ENCODE peak calls at places on chromosomes 16 and 17, in seven cellular contexts. I is AG10803, V is WTC11, F is cardiac muscle cell, Q is endothelial cell, O is adrenal gland, N is body of pancreas. B is an unnamed sample.

GRCh38 chr16:15704545-15704987 is 54.5 kb downstream of the NDE1 start:
- DNase-seq in I (peak), V (peak), F (peak), Q (peak), O (peak), N (peak), B (no peak)

GRCh38 chr17:32871736-32872135 is 5.2 kb downstream of the MYO1D start:
- DNase-seq in I (no peak), V (no peak), F (no peak), Q (no peak), O (no peak), N (no peak), B (no peak)

GRCh38 chr16:47448830-47449575 is 11.9 kb downstream of the ITFG1 start:
- DNase-seq in I (no peak), V (no peak), F (no peak), Q (no peak), O (no peak), N (no peak), B (no peak)

GRCh38 chr16:75486666-75487313 is 8.5 kb downstream of the CHST6 start:
- DNase-seq in I (no peak), V (no peak), F (no peak), Q (no peak), O (no peak), N (no peak), B (no peak)

GRCh38 chr17:65261682-65262636 is 124.8 kb downstream of the RGS9 start:
- DNase-seq in I (peak), V (no peak), F (no peak), Q (no peak), O (no peak), N (no peak), B (no peak)

GRCh38 chr17:58328195-58329034 is at the start of gene TSPOAP1:
- DNase-seq in I (no peak), V (peak), F (no peak), Q (no peak), O (no peak), N (no peak), B (no peak)

GRCh38 chr16:733382-734207 is 6.7 kb downstream of the HAGHL start:
- DNase-seq in I (no peak), V (peak), F (peak), Q (peak), O (peak), N (no peak), B (no peak)

GRCh38 chr16:89066746-89067145 is 26.9 kb upstream of the ACSF3 start:
- DNase-seq in I (no peak), V (no peak), F (no peak), Q (no peak), O (no peak), N (no peak), B (no peak)

GRCh38 chr16:26987631-26988030 is 79.1 kb upstream of the C16orf82 start:
- DNase-seq in I (peak), V (no peak), F (no peak), Q (no peak), O (no peak), N (no peak), B (no peak)

GRCh38 chr17:82380860-82381702 is 9.5 kb downstream of the UTS2R start:
- DNase-seq in I (peak), V (no peak), F (no peak), Q (no peak), O (no peak), N (no peak), B (no peak)

GRCh38 chr16:68722119-68723024 is 14.7 kb upstream of the CDH1 start:
- DNase-seq in I (no peak), V (no peak), F (no peak), Q (no peak), O (no peak), N (no peak), B (no peak)

GRCh38 chr16:2512920-2513404 is 790 bp upstream of the ATP6V0C start:
- DNase-seq in I (no peak), V (peak), F (no peak), Q (no peak), O (peak), N (peak), B (no peak)

GRCh38 chr16:85514601-85515318 is 98.4 kb upstream of the GSE1 start:
- DNase-seq in I (peak), V (no peak), F (no peak), Q (no peak), O (peak), N (peak), B (no peak)

GRCh38 chr17:57987582-57988300 is at the start of gene VEZF1:
- DNase-seq in I (peak), V (peak), F (peak), Q (peak), O (peak), N (peak), B (peak)

GRCh38 chr16:67296422-67296821 is 17.1 kb downstream of the PLEKHG4 start:
- DNase-seq in I (peak), V (no peak), F (no peak), Q (no peak), O (no peak), N (no peak), B (no peak)

GRCh38 chr16:85348065-85348840 is 236.0 kb upstream of the CIBAR2 start:
- DNase-seq in I (no peak), V (no peak), F (no peak), Q (no peak), O (no peak), N (no peak), B (no peak)

GRCh38 chr17:2138318-2138717 is 83.4 kb downstream of the HIC1 start:
- DNase-seq in I (peak), V (no peak), F (peak), Q (no peak), O (peak), N (no peak), B (no peak)

GRCh38 chr16:25996052-25996451 is 304.3 kb downstream of the HS3ST4 start:
- DNase-seq in I (no peak), V (no peak), F (no peak), Q (no peak), O (no peak), N (no peak), B (no peak)

GRCh38 chr16:57609541-57610401 is 18.7 kb upstream of the ADGRG1 start:
- DNase-seq in I (no peak), V (no peak), F (no peak), Q (no peak), O (peak), N (peak), B (no peak)

GRCh38 chr17:66975614-66976378 is 11.3 kb downstream of the CACNG4 start:
- DNase-seq in I (no peak), V (peak), F (no peak), Q (peak), O (no peak), N (peak), B (no peak)

GRCh38 chr17:2701996-2702741 is 9.4 kb downstream of the CLUH start:
- DNase-seq in I (no peak), V (peak), F (no peak), Q (no peak), O (no peak), N (no peak), B (no peak)

GRCh38 chr17:419073-419735 is 66.6 kb upstream of the RPH3AL start:
- DNase-seq in I (no peak), V (no peak), F (no peak), Q (no peak), O (no peak), N (no peak), B (no peak)

GRCh38 chr16:67173808-67174705 is 3.7 kb downstream of the NOL3 start:
- DNase-seq in I (peak), V (peak), F (peak), Q (peak), O (peak), N (peak), B (no peak)

GRCh38 chr17:50426814-50427787 is 1.1 kb downstream of the ACSF2 start:
- DNase-seq in I (peak), V (peak), F (peak), Q (peak), O (peak), N (peak), B (no peak)

GRCh38 chr16:74830646-74831045 is 56.0 kb upstream of the FA2H start:
- DNase-seq in I (no peak), V (no peak), F (no peak), Q (no peak), O (no peak), N (no peak), B (no peak)

GRCh38 chr17:49371178-49371834 is 9.3 kb upstream of the ZNF652 start:
- DNase-seq in I (no peak), V (peak), F (no peak), Q (no peak), O (no peak), N (no peak), B (no peak)

GRCh38 chr17:83125515-83126274 is 46.3 kb downstream of the METRNL start:
- DNase-seq in I (peak), V (no peak), F (no peak), Q (no peak), O (no peak), N (no peak), B (no peak)

GRCh38 chr17:66348605-66349165 is 46.3 kb downstream of the PRKCA start:
- DNase-seq in I (peak), V (no peak), F (peak), Q (no peak), O (peak), N (peak), B (no peak)

GRCh38 chr17:57553525-57553924 is 191.6 kb downstream of the CCDC182 start:
- DNase-seq in I (no peak), V (no peak), F (no peak), Q (no peak), O (peak), N (no peak), B (no peak)

GRCh38 chr16:4306439-4307214 is 9.2 kb upstream of the GLIS2 start:
- DNase-seq in I (no peak), V (no peak), F (peak), Q (no peak), O (no peak), N (no peak), B (no peak)

GRCh38 chr17:4955091-4955490 is 4.2 kb downstream of the ENO3 start:
- DNase-seq in I (no peak), V (no peak), F (no peak), Q (no peak), O (no peak), N (no peak), B (no peak)

GRCh38 chr17:7241047-7241733 is 1.1 kb downstream of the GABARAP start:
- DNase-seq in I (peak), V (no peak), F (no peak), Q (no peak), O (no peak), N (no peak), B (no peak)

GRCh38 chr16:4372578-4373355 is 1.1 kb downstream of the VASN start:
- DNase-seq in I (peak), V (no peak), F (no peak), Q (no peak), O (peak), N (peak), B (no peak)

GRCh38 chr17:43545383-43545632 is 832 bp downstream of the ETV4 start:
- DNase-seq in I (no peak), V (no peak), F (peak), Q (no peak), O (no peak), N (peak), B (no peak)

GRCh38 chr16:81632392-81633146 is 146.5 kb upstream of the PLCG2 start:
- DNase-seq in I (peak), V (no peak), F (no peak), Q (no peak), O (peak), N (no peak), B (no peak)

GRCh38 chr16:81634380-81635121 is 144.5 kb upstream of the PLCG2 start:
- DNase-seq in I (no peak), V (no peak), F (peak), Q (no peak), O (no peak), N (no peak), B (no peak)

GRCh38 chr16:81633680-81634379 is 145.3 kb upstream of the PLCG2 start:
- DNase-seq in I (no peak), V (no peak), F (no peak), Q (no peak), O (no peak), N (no peak), B (no peak)

GRCh38 chr16:81635336-81635947 is 143.6 kb upstream of the PLCG2 start:
- DNase-seq in I (no peak), V (no peak), F (no peak), Q (no peak), O (no peak), N (no peak), B (no peak)

DNA sequence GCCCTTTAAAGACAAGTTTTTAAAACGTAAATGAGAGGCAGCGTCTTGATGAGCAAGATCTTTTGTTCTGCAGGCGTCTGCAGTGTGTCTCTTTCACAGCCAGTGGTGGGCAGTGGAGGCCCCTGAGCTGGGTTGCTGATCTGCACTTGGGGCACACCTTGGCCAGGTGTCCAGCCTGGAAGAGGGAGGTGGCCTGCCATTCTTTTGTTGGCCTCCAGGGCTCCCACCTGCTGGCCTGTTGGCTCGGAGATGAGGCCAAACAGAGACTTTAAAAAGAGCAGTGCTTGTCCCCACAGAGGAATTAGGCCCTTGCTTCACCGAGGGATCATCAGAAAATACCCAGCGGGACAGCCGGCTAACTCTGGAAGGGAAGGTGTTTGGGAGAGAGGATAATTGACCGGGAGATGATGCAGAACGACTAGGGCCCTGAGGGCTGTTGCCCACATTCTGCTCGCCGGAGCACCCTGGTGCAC is 145.9 kb upstream of the PLCG2 start:
- DNase-seq in I (no peak), V (peak), F (no peak), Q (no peak), O (no peak), N (no peak), B (no peak)
- TF ChIP-seq CTCF in I (no peak), V (peak), F (no peak), Q (peak), O (no peak), N (no peak), B (peak)

GRCh38 chr16:62224810-62225209 is 188.6 kb upstream of the CDH8 start:
- DNase-seq in I (no peak), V (no peak), F (no peak), Q (no peak), O (no peak), N (no peak), B (no peak)

DNA sequence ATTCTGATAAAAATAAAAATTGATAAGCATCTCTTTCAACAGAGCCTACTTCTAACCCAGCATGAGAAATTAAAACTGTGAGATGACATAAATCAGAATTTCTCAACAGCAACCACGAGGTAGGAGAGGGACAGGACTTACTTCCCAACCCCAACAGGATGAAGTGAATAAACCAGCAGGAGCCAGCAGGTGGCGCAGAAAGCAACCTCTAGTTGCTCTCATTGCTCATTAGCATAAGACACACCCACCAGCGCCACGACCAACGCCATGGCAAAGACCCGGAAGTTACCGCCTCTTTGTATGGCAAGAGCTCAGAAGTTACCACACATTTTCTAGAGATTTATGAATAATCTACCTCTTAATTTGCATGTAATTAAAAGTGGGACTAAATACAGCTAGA is 189.4 kb upstream of the CDH8 start:
- DNase-seq in I (no peak), V (peak), F (peak), Q (peak), O (peak), N (peak), B (no peak)
- TF ChIP-seq CTCF in I (no peak), V (peak), F (no peak), Q (no peak), O (peak), N (peak), B (peak)

GRCh38 chr17:64236827-64237403 is 26.1 kb downstream of the TEX2 start:
- DNase-seq in I (no peak), V (no peak), F (no peak), Q (peak), O (no peak), N (no peak), B (no peak)
- TF ChIP-seq CTCF in I (peak), V (no peak), F (peak), Q (peak), O (peak), N (peak), B (peak)

GRCh38 chr16:87543436-87544191 is 50.8 kb upstream of the ZCCHC14 start:
- DNase-seq in I (no peak), V (no peak), F (no peak), Q (no peak), O (no peak), N (no peak), B (no peak)
- TF ChIP-seq CTCF in I (no peak), V (no peak), F (peak), Q (no peak), O (peak), N (no peak), B (no peak)

DNA sequence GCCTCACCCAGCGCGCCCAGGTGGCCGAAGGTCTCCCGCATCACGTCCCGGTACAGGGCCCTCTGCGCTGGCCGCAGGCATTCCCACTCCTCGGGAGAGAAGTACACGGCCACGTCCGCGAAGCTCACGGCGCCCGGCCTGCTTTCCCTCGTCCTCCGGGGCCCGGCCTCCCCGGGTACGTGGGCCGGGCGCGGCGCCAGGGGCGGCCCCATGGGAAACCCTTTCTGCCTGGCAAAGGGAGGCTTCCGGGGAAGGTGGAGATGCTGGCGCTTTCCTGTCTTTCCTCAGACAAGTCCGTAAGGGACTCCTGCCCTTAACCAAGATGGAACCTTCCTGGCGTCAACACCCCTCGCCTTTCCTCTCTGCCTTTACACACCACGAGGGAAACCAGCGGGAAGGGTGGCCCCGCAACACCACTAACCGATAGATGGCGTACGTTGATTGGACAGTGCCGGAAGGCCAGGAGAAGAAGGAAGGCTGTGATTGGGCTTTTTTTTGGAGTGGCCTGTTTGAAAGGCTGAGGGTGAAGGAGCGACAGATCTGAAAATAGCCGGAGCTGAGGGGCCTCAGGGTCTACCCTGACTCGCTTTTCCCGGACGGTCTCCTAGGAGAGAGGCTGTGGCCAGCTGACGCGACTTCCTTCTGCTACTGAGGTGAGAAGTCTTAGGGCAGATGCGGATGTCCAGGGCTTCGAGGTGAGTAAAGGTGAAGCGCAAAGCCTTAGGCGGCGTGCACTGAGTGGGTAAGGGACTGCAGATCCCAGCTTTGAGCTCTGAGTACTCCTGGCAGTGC is at the start of gene ZNF785:
- DNase-seq in I (peak), V (peak), F (peak), Q (peak), O (peak), N (peak), B (peak)
- TF ChIP-seq CTCF in I (peak), V (no peak), F (peak), Q (peak), O (peak), N (peak), B (peak)